ENCODE peak calls at places on chromosomes 11 and 22, in five cellular contexts. C is brain microvascular endothelial cell, G is thyroid gland, Q is HL-60, I is Panc1. L is an unnamed sample.

GRCh38 chr11:75014129-75014528 is 25.4 kb downstream of the NEU3 start:
- DNase-seq in I (no peak), Q (no peak), C (peak), G (no peak), L (peak)

GRCh38 chr22:44824271-44824670 is 71.9 kb downstream of the ARHGAP8 start:
- DNase-seq in I (no peak), Q (no peak), C (no peak), G (no peak), L (no peak)

GRCh38 chr11:83656931-83657330 is 370.8 kb upstream of the CCDC90B start:
- DNase-seq in Q (no peak), G (peak), I (no peak), C (peak), L (no peak)

GRCh38 chr11:102950622-102951081 is 4.9 kb downstream of the MMP13 start:
- DNase-seq in G (peak), C (no peak), Q (no peak), I (no peak), L (no peak)

GRCh38 chr11:119764108-119764874 is 35.3 kb upstream of the NECTIN1 start:
- DNase-seq in Q (no peak), I (no peak), G (peak), C (peak), L (peak)

GRCh38 chr11:73034777-73035176 is 107.3 kb downstream of the FCHSD2 start:
- DNase-seq in I (no peak), Q (no peak), G (no peak), C (no peak), L (no peak)

GRCh38 chr11:121466063-121466794 is 13.5 kb upstream of the SORL1-AS1 start:
- DNase-seq in C (peak), I (peak), G (peak), Q (no peak), L (peak)

GRCh38 chr11:23932485-23932898 is 564.4 kb upstream of the LUZP2 start:
- DNase-seq in C (peak), Q (no peak), I (no peak), G (no peak), L (no peak)

GRCh38 chr11:2268911-2269600 is 1.3 kb downstream of the ASCL2 start:
- DNase-seq in Q (no peak), G (peak), I (no peak), C (no peak), L (no peak)

GRCh38 chr11:89176938-89177337 is 737 bp upstream of the TYR start:
- DNase-seq in G (no peak), Q (no peak), I (no peak), C (no peak), L (no peak)

GRCh38 chr22:41681616-41682015 is 7.1 kb downstream of the SNU13 start:
- DNase-seq in C (peak), I (no peak), G (peak), Q (no peak), L (no peak)

GRCh38 chr11:122178795-122179194 is 62.8 kb upstream of the BLID start:
- DNase-seq in C (no peak), G (no peak), I (no peak), Q (no peak), L (no peak)

GRCh38 chr11:35304393-35304790 is 115.0 kb downstream of the SLC1A2 start:
- DNase-seq in C (peak), G (no peak), Q (peak), I (no peak), L (no peak)

GRCh38 chr11:91926967-91927366 is 297.7 kb upstream of the FAT3 start:
- DNase-seq in G (peak), I (no peak), Q (no peak), C (no peak), L (peak)

GRCh38 chr11:47863893-47864430 is 15.8 kb upstream of the NUP160 start:
- DNase-seq in I (no peak), C (no peak), Q (no peak), G (no peak), L (no peak)

GRCh38 chr11:47317078-47317828 is 35.2 kb downstream of the MYBPC3 start:
- DNase-seq in Q (no peak), G (no peak), C (no peak), I (no peak), L (no peak)

GRCh38 chr11:130629039-130629438 is 180.6 kb downstream of the ADAMTS15 start:
- DNase-seq in Q (no peak), G (peak), I (no peak), C (no peak), L (no peak)

GRCh38 chr22:25935266-25936058 is 193.5 kb downstream of the MYO18B start:
- DNase-seq in Q (no peak), I (no peak), C (no peak), G (no peak), L (no peak)

GRCh38 chr11:130874955-130875531 is 41.2 kb downstream of the SNX19 start:
- DNase-seq in G (no peak), I (no peak), Q (no peak), C (no peak), L (no peak)

GRCh38 chr11:14673824-14674432 is 30.3 kb downstream of the PDE3B start:
- DNase-seq in Q (no peak), G (no peak), C (no peak), I (no peak), L (no peak)

GRCh38 chr11:11998091-11998781 is 10.2 kb downstream of the DKK3 start:
- DNase-seq in Q (no peak), C (peak), I (no peak), G (no peak), L (peak)

GRCh38 chr22:47309946-47310345 is 547.5 kb downstream of the TBC1D22A start:
- DNase-seq in I (no peak), C (no peak), G (no peak), Q (no peak), L (no peak)

GRCh38 chr11:48017105-48017874 is 36.9 kb downstream of the PTPRJ start:
- DNase-seq in C (no peak), G (no peak), Q (no peak), I (no peak), L (no peak)

GRCh38 chr22:39179841-39180335 is 27.4 kb upstream of the CBX7 start:
- DNase-seq in G (no peak), I (no peak), C (no peak), Q (no peak), L (no peak)

GRCh38 chr11:72239849-72240460 is 4.0 kb downstream of the PHOX2A start:
- DNase-seq in G (peak), I (no peak), C (no peak), Q (no peak), L (no peak)

GRCh38 chr11:76810151-76810853 is 27.1 kb downstream of the TSKU start:
- DNase-seq in Q (no peak), G (peak), I (no peak), C (peak), L (no peak)

DNA sequence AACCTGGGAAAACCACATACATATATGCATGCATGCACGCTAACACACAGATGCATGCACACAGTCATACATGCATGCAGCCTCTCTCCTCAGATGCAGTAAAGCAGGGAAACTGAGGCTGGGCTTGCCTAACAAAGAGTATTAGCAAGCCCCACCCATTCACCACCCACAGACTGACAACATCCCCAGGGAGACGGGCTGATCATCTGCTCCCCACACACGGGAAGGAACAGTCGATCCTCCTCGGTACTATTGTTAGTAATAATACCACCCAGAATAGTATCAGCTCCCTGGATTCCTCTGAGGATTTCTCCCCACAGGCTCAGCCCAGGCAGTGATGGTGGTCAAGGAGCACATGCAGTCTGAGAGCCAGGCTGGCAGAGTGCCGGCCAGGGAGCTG is 41.2 kb downstream of the SLC22A12 start:
- DNase-seq in I (no peak), Q (no peak), C (no peak), G (no peak), L (no peak)
- H3K4me3 ChIP-seq in I (no peak), Q (no peak), C (no peak), G (no peak), L (no peak)

GRCh38 chr11:101003468-101003867 is 126.1 kb downstream of the PGR start:
- DNase-seq in C (no peak), G (no peak), Q (no peak), I (no peak), L (no peak)
- TF ChIP-seq CTCF in C (no peak), G (no peak), Q (no peak), I (peak), L (no peak)

GRCh38 chr11:1262172-1263006 is 39.5 kb downstream of the MUC5B start:
- DNase-seq in I (peak), G (peak), C (peak), Q (peak), L (peak)
- H3K4me3 ChIP-seq in I (peak), G (peak), C (peak), Q (peak), L (peak)

GRCh38 chr11:128021304-128022006 is 565.9 kb downstream of the ETS1 start:
- DNase-seq in C (no peak), Q (no peak), I (no peak), G (no peak), L (no peak)

GRCh38 chr11:128026596-128026995 is 560.8 kb downstream of the ETS1 start:
- DNase-seq in Q (no peak), I (peak), G (no peak), C (peak), L (peak)

GRCh38 chr11:128022761-128023160 is 564.6 kb downstream of the ETS1 start:
- DNase-seq in Q (no peak), C (no peak), I (no peak), G (no peak), L (no peak)

GRCh38 chr11:128018692-128019091 is 568.7 kb downstream of the ETS1 start:
- DNase-seq in C (no peak), I (no peak), G (no peak), Q (no peak), L (no peak)

GRCh38 chr11:128022007-128022368 is 565.4 kb downstream of the ETS1 start:
- DNase-seq in I (no peak), Q (no peak), C (peak), G (no peak), L (no peak)
- TF ChIP-seq CTCF in I (peak), Q (no peak), C (no peak), G (no peak), L (no peak)